ENCODE peak calls at places on chromosome 13, in eight cellular contexts. L is breast epithelium; M is mammary epithelial cell; X is CD8-positive, alpha-beta memory T cell; E is esophagus muscularis mucosa; P is lower lobe of right lung; N is GM23248; D is cardiac muscle cell. G is an unnamed sample. For H3K27me3, the result is how much of the 10 kb centered on the place peaks cover.

GRCh38 chr13:77326905-77327604 is at the start of gene MYCBP2:
- DNase-seq in L (peak), M (peak), X (peak), E (peak), P (peak), N (peak), D (peak), G (peak)

GRCh38 chr13:48858122-48858521 is 117.6 kb upstream of the FNDC3A start:
- DNase-seq in L (no peak), M (no peak), X (no peak), E (no peak), P (no peak), N (no peak), D (no peak), G (peak)

GRCh38 chr13:107450931-107451330 is 764.4 kb downstream of the LIG4 start:
- DNase-seq in L (no peak), M (no peak), X (no peak), E (no peak), P (no peak), N (peak), D (no peak), G (no peak)

GRCh38 chr13:50513528-50513863 is 330.0 kb downstream of the DLEU7 start:
- DNase-seq in L (no peak), M (no peak), X (no peak), E (no peak), P (no peak), N (no peak), D (no peak), G (no peak)

GRCh38 chr13:78722700-78723099 is 63.7 kb upstream of the OBI1 start:
- DNase-seq in L (no peak), M (no peak), X (no peak), E (no peak), P (no peak), N (no peak), D (no peak), G (no peak)

GRCh38 chr13:27131202-27131623 is 40.4 kb downstream of the USP12 start:
- DNase-seq in L (no peak), M (peak), X (peak), E (no peak), P (no peak), N (peak), D (no peak), G (peak)

GRCh38 chr13:98586400-98587144 is 9.7 kb upstream of the STK24 start:
- DNase-seq in L (no peak), M (no peak), X (no peak), E (no peak), P (no peak), N (no peak), D (no peak), G (no peak)

GRCh38 chr13:46295531-46296464 is 84.1 kb downstream of the LRRC63 start:
- DNase-seq in L (peak), M (peak), X (peak), E (no peak), P (peak), N (peak), D (no peak), G (peak)

GRCh38 chr13:105327727-105328126 is 1207.7 kb downstream of the EFNB2 start:
- DNase-seq in L (no peak), M (no peak), X (no peak), E (no peak), P (no peak), N (no peak), D (no peak), G (no peak)

GRCh38 chr13:110524484-110525254 is 36.9 kb downstream of the RAB20 start:
- DNase-seq in L (peak), M (peak), X (no peak), E (no peak), P (peak), N (no peak), D (no peak), G (no peak)

GRCh38 chr13:21364357-21364756 is 94.7 kb downstream of the ZDHHC20 start:
- DNase-seq in L (no peak), M (no peak), X (no peak), E (peak), P (no peak), N (no peak), D (no peak), G (no peak)

GRCh38 chr13:80010286-80010831 is 330.6 kb downstream of the SPRY2 start:
- DNase-seq in L (no peak), M (no peak), X (no peak), E (no peak), P (no peak), N (no peak), D (no peak), G (no peak)

GRCh38 chr13:58682616-58683015 is 1051.1 kb downstream of the PCDH17 start:
- DNase-seq in L (no peak), M (no peak), X (no peak), E (no peak), P (no peak), N (no peak), D (no peak), G (no peak)

GRCh38 chr13:40026174-40026585 is 370.7 kb downstream of the COG6 start:
- DNase-seq in L (no peak), M (peak), X (peak), E (no peak), P (no peak), N (no peak), D (no peak), G (no peak)

GRCh38 chr13:73220966-73221720 is 162.3 kb downstream of the KLF5 start:
- DNase-seq in L (no peak), M (peak), X (no peak), E (no peak), P (no peak), N (peak), D (no peak), G (peak)

GRCh38 chr13:103224804-103225203 is 158.6 kb upstream of the SLC10A2 start:
- DNase-seq in L (no peak), M (no peak), X (no peak), E (no peak), P (no peak), N (no peak), D (no peak), G (no peak)

GRCh38 chr13:45055902-45056648 is 64.2 kb upstream of the GTF2F2 start:
- DNase-seq in L (peak), M (peak), X (no peak), E (no peak), P (no peak), N (peak), D (no peak), G (no peak)

GRCh38 chr13:63944896-63945295 is 2529.2 kb upstream of the PCDH20 start:
- DNase-seq in L (no peak), M (no peak), X (no peak), E (no peak), P (no peak), N (no peak), D (peak), G (no peak)

GRCh38 chr13:75460644-75461043 is 21.3 kb downstream of the TBC1D4 start:
- DNase-seq in L (no peak), M (no peak), X (no peak), E (no peak), P (no peak), N (no peak), D (no peak), G (no peak)

GRCh38 chr13:112132619-112133018 is 65.7 kb downstream of the SOX1 start:
- DNase-seq in L (no peak), M (no peak), X (no peak), E (no peak), P (no peak), N (no peak), D (no peak), G (no peak)

GRCh38 chr13:36512771-36513170 is 80.5 kb downstream of the CCNA1 start:
- DNase-seq in L (no peak), M (no peak), X (no peak), E (no peak), P (no peak), N (no peak), D (no peak), G (no peak)

GRCh38 chr13:40438022-40438692 is 228.3 kb downstream of the FOXO1 start:
- DNase-seq in L (no peak), M (no peak), X (no peak), E (no peak), P (no peak), N (peak), D (no peak), G (no peak)

GRCh38 chr13:45393941-45394570 is 24.1 kb downstream of the SLC25A30 start:
- DNase-seq in L (peak), M (peak), X (no peak), E (no peak), P (no peak), N (peak), D (peak), G (peak)

GRCh38 chr13:37925878-37926473 is 56.4 kb upstream of the TRPC4 start:
- DNase-seq in L (no peak), M (no peak), X (no peak), E (no peak), P (no peak), N (no peak), D (peak), G (no peak)

GRCh38 chr13:48904668-48905290 is 70.9 kb upstream of the FNDC3A start:
- DNase-seq in L (no peak), M (no peak), X (no peak), E (no peak), P (no peak), N (no peak), D (no peak), G (no peak)

GRCh38 chr13:36420437-36420891 is 11.8 kb upstream of the CCNA1 start:
- DNase-seq in L (peak), M (peak), X (peak), E (peak), P (peak), N (peak), D (peak), G (peak)

DNA sequence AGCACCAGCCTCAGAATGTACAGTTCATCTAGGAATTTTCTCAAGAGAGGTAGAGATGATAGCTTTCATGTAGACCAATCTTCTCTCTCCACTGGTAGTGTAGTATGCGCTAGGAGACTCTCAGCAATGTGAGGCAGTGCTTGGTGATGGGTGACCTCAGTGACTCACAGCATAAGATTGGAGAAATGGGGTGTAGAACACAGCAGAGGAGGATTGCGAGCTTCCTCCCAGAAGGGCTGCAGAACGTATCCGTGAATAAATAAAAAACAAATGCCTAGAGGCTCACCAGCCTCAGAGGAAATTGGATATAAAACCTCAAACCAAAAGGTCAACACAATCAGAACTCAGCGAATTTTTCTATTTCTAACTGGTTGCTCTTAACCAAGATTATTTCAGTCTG is 182.9 kb upstream of the RXFP2 start:
- DNase-seq in L (no peak), M (no peak), X (no peak), E (no peak), P (no peak), N (peak), D (no peak), G (no peak)
- H3K27me3 ChIP-seq in L (under half), M (under half), X (under half), E (under half), P (under half), N (under half), D (under half), G (under half)

GRCh38 chr13:109355875-109356428 is 430.4 kb downstream of the IRS2 start:
- DNase-seq in L (no peak), M (no peak), X (no peak), E (no peak), P (no peak), N (no peak), D (no peak), G (no peak)
- H3K27me3 ChIP-seq in L (under half), M (under half), X (under half), E (under half), P (under half), N (under half), D (under half), G (under half)

DNA sequence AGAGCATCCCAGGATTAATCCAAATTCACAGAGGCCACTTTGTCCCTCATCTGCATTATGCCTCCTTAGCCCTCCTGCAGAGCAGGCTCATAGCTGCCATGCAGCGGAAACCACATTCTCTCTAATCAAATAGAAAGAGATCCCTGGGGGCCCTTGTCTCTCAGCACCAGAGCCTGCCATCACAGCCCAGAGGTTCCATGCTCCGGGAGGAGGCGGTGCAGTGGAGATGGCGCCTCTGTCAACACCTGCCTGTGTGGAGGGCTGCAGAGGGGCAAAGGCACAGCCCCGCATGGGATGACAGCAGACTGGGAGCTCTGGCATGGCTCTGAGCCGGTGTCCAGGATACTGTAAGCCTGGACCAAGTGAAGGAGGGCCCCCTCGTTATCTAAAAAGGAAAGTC is 111.3 kb downstream of the SLC7A1 start:
- DNase-seq in L (no peak), M (no peak), X (no peak), E (no peak), P (no peak), N (no peak), D (peak), G (no peak)
- H3K27me3 ChIP-seq in L (under half), M (under half), X (under half), E (under half), P (under half), N (under half), D (under half), G (under half)

DNA sequence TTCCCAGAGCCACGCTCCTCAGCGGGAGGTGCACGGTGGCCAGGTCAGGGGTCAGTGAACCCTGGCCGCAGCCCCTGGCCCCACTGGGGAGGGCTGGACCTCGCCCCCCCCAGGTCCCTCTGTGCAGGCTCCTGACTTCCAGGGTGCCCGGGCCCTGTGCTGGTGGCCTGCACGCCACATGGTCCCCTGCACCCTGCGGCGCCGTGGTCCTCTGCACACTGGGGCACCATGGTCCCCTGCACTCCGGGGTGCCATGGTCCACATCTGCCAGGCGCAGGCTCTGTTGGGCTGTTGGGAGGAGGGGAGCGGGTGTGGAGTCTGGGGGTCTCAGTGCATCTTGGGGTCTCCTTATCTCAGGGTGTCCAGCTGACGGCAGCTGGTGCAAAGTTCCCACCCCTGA is 23.3 kb upstream of the TMEM255B start:
- DNase-seq in L (no peak), M (no peak), X (no peak), E (no peak), P (peak), N (no peak), D (no peak), G (no peak)
- H3K27me3 ChIP-seq in L (under half), M (under half), X (under half), E (under half), P (under half), N (under half), D (under half), G (under half)

DNA sequence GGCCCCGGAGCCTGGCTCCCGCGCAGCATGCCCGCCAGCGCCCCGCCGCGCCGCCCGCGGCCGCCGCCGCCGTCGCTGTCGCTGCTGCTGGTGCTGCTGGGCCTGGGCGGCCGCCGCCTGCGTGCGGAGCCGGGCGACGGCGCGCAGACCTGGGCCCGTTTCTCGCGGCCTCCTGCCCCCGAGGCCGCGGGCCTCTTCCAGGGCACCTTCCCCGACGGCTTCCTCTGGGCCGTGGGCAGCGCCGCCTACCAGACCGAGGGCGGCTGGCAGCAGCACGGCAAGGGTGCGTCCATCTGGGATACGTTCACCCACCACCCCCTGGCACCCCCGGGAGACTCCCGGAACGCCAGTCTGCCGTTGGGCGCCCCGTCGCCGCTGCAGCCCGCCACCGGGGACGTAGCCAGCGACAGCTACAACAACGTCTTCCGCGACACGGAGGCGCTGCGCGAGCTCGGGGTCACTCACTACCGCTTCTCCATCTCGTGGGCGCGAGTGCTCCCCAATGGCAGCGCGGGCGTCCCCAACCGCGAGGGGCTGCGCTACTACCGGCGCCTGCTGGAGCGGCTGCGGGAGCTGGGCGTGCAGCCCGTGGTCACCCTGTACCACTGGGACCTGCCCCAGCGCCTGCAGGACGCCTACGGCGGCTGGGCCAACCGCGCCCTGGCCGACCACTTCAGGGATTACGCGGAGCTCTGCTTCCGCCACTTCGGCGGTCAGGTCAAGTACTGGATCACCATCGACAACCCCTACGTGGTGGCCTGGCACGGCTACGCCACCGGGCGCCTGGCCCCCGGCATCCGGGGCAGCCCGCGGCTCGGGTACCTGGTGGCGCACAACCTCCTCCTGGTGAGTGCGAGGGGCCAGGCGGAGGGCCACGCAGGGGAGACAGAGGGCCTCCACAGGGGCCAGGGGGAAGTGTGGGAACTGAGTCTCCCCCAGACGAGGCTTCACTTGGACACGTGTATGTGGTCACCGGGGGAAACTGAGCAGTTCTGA is at the start of gene KL:
- DNase-seq in L (no peak), M (no peak), X (no peak), E (no peak), P (peak), N (peak), D (peak), G (peak)
- H3K27me3 ChIP-seq in L (under half), M (under half), X (under half), E (under half), P (under half), N (half or more), D (half or more), G (under half)